ENCODE peak calls at places on chromosomes 7 and 10, in six cellular contexts. P is colonic mucosa, Y is endodermal cell, D is GM23248, X is psoas muscle, Z is neuronal stem cell. H is an unnamed sample. For H3K4me1, the result is how much of the 10 kb centered on the place peaks cover.

GRCh38 chr10:98886686-98887085 is 349.0 kb downstream of the HPSE2 start:
- DNase-seq in X (no peak), Z (no peak), D (no peak), Y (no peak), P (no peak), H (no peak)

GRCh38 chr7:55273186-55273980 is 91.8 kb upstream of the LANCL2 start:
- DNase-seq in X (no peak), Z (no peak), D (no peak), Y (no peak), P (no peak), H (no peak)

GRCh38 chr7:124033093-124033806 is 383 bp upstream of the TMEM229A start:
- DNase-seq in Y (peak), Z (peak), D (peak), X (peak), P (no peak), H (no peak)

GRCh38 chr10:78263521-78263988 is 229.9 kb downstream of the RPS24 start:
- DNase-seq in Z (no peak), D (peak), Y (no peak), X (no peak), P (no peak), H (no peak)

GRCh38 chr7:157165987-157166386 is 27.3 kb downstream of the UBE3C start:
- DNase-seq in D (no peak), P (no peak), X (no peak), Z (no peak), Y (no peak), H (no peak)

GRCh38 chr10:35691522-35692236 is 49.6 kb upstream of the FZD8 start:
- DNase-seq in Y (peak), Z (no peak), P (no peak), D (no peak), X (no peak), H (no peak)

GRCh38 chr7:105277341-105277740 is 111.4 kb downstream of the SRPK2 start:
- DNase-seq in Y (no peak), D (peak), X (no peak), Z (no peak), P (no peak), H (no peak)

GRCh38 chr7:30135551-30136271 is 925 bp downstream of the MTURN start:
- DNase-seq in Z (peak), D (peak), Y (peak), X (peak), P (peak), H (peak)

GRCh38 chr7:12884856-12885440 is 197.5 kb downstream of the ARL4A start:
- DNase-seq in P (no peak), Y (no peak), D (peak), Z (no peak), X (no peak), H (no peak)

GRCh38 chr10:74231375-74231774 is 80.4 kb downstream of the ADK start:
- DNase-seq in Z (no peak), P (no peak), Y (no peak), D (peak), X (no peak), H (no peak)

GRCh38 chr10:114653926-114654325 is 4.1 kb downstream of the ABLIM1 start:
- DNase-seq in X (no peak), Y (no peak), P (no peak), D (no peak), Z (no peak), H (no peak)

GRCh38 chr10:24901686-24902399 is 50.6 kb downstream of the PRTFDC1 start:
- DNase-seq in D (peak), Y (no peak), P (peak), Z (no peak), X (peak), H (no peak)

GRCh38 chr7:55207423-55207822 is 157.7 kb upstream of the LANCL2 start:
- DNase-seq in Y (no peak), D (no peak), P (no peak), X (no peak), Z (no peak), H (no peak)

GRCh38 chr7:25786958-25787730 is 364.9 kb upstream of the NFE2L3 start:
- DNase-seq in Y (no peak), Z (no peak), X (no peak), P (no peak), D (no peak), H (no peak)

GRCh38 chr7:104123786-104124185 is 84.0 kb downstream of the ORC5 start:
- DNase-seq in P (no peak), Y (no peak), X (no peak), D (peak), Z (no peak), H (no peak)

GRCh38 chr7:28623863-28624262 is 211.5 kb downstream of the CREB5 start:
- DNase-seq in X (no peak), Y (no peak), D (no peak), Z (no peak), P (no peak), H (no peak)

GRCh38 chr7:37109853-37110252 is 338.8 kb downstream of the ELMO1 start:
- DNase-seq in X (no peak), D (no peak), P (no peak), Z (no peak), Y (peak), H (no peak)

GRCh38 chr7:81244213-81244612 is 325.4 kb upstream of the SEMA3C start:
- DNase-seq in P (no peak), D (no peak), Z (no peak), X (no peak), Y (no peak), H (no peak)

DNA sequence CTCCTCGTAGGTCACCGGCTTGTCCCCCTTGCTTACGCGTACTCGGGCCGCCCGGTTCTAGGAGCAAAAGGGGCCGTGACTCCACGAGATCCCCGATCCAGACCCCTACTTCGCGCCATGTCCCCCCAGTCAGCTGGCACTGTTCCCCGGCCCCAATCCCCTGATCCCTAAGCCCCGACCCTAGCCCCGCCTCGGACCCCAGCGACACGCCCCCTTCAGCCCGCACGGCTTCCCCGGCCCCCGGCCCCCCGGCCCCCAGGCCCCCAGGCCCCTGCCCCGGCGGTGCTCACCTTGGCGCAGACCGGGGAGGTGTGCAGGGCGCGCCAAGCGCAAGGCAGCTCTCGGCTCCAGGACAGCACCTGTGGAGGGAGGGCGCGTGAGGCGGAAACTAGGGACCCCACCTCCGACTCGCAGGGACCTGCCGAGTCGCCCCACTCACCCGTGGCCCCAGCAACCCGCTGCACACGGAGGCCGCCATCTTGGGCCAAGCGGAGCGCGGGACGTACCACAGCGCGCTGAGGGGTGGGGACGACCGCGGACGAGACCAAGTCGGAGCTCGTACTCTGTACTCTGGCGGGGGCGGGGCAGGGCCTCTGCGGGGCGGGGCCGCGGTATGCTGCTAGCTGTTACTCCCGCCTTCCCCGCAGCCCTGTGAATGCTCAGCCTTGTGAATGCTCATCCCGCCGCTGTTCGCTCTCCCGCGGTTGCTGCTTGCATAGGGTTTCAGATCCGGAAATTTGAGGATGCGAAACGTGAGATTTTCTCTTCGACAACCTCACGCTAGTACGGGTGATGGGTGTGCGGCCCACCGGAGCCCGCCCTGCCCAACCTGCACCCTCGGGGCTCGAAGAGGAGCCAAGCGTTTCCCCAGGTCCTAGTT is at the start of gene MRPS24:
- DNase-seq in P (peak), Z (peak), X (peak), Y (peak), D (peak), H (peak)
- H3K4me3 ChIP-seq in P (peak), Z (peak), X (peak), Y (peak), D (peak), H (peak)

GRCh38 chr10:95389982-95390381 is 99.2 kb upstream of the PDLIM1 start:
- DNase-seq in P (no peak), Z (no peak), Y (no peak), X (no peak), D (no peak), H (no peak)
- H3K4me1 ChIP-seq in P (under half), Z (under half), Y (under half), X (under half), D (under half), H (under half)

GRCh38 chr7:94907026-94907419 is 371 bp upstream of the PPP1R9A start:
- DNase-seq in Y (no peak), Z (no peak), P (no peak), D (no peak), X (no peak), H (no peak)
- H3K4me3 ChIP-seq in Y (peak), Z (no peak), P (peak), D (no peak), X (peak), H (no peak)

DNA sequence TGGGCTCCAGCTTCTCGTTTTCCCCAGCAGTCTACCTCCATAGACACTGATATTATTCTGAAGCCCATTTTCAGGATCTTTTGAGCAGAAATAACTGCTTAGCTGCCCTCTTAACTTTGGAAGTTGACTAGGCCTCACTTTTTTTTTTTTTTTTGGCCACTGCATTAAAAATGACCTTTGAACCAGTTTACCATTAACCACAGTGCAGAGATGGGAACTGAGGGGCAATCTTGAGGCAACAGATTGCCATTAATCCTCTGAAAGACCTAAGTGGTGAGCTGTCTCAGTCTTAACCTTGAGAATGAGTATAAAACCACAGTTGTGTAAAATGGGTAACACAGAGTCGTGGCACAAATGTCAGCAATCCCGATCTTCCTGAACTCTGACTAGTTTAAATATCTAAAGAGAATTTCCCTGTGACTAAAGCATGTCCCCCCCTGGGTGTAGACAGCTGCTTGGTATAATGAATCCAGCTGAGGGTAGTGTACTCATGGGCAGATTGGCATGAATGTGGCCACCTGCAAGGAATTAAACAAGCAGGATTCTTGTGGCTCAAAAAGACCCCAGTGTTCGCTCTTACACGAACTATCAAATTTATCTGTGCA is 46.1 kb upstream of the FMC1 start:
- DNase-seq in D (no peak), Y (no peak), X (no peak), Z (no peak), P (no peak), H (no peak)
- H3K4me1 ChIP-seq in D (under half), Y (under half), X (under half), Z (under half), P (under half), H (under half)

DNA sequence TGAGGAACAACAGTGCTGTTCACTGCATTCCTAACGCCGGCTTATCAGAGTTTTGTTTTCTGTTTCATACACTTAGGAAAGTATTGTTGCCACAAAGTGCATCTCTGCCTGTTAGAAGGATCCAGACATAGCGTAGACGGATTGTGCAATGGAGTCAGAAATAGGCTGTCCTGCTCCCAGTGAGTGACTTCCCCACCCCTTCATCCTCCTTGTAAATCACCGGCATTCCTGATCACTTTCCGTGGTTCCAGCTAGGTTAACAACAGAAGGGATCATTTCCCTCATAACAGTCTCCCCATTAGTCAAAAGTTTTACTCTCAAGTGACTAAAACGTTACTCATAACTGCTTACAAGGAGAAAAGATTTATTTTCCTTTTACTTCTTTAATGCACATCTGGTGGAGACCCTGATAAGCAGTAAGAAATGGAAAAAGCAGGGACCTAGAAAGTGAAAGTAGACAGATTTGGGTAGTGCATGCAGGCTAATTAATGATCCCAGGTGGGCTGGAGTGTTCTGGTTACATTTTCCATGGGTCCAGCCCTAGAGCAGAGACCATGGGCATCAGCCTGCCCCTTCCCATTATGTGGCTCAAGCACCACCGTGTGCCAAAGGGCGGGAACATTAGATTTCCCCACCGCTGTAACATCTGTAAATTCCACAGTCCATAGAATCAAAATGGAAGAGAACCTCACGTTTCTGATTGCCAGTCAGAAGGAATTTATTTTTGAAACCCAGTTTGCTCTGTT is 395.1 kb upstream of the GALNT17 start:
- DNase-seq in X (no peak), D (peak), P (peak), Z (no peak), Y (no peak), H (no peak)
- H3K4me3 ChIP-seq in X (peak), D (peak), P (peak), Z (no peak), Y (no peak), H (no peak)

GRCh38 chr10:104284783-104285182 is 15.8 kb downstream of the GSTO2 start:
- DNase-seq in P (no peak), D (no peak), Y (no peak), X (no peak), Z (no peak), H (no peak)
- H3K4me1 ChIP-seq in P (under half), D (under half), Y (under half), X (under half), Z (under half), H (under half)

DNA sequence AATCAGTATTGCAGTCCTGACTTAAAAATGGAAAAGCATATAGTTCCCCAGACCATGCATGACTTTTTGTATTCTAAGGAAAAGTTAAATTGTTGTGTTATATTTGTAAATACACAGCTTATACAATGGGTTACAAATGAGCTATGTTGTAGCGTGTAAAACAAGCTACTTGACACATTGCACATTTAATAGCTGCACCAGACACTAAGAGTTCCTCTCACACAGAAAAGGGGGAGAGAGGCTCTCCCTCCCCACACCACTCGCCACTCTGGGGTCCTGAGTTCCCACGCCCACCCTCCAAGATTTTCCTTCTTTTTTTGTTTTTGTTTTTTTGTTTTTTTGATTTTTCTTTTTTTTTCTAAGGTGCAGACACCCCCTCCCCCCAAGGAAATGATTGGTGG is 6.3 kb downstream of the KLF6 start:
- DNase-seq in Z (no peak), D (peak), X (no peak), Y (peak), P (peak), H (no peak)
- H3K4me3 ChIP-seq in Z (no peak), D (peak), X (peak), Y (peak), P (no peak), H (peak)

GRCh38 chr10:11685787-11686218 is 56.4 kb upstream of the ECHDC3 start:
- DNase-seq in Y (no peak), X (peak), D (peak), P (peak), Z (no peak), H (peak)

GRCh38 chr10:11689945-11690736 is 52.0 kb upstream of the ECHDC3 start:
- DNase-seq in Z (no peak), X (no peak), D (no peak), Y (no peak), P (peak), H (no peak)

GRCh38 chr10:11687357-11687771 is 54.8 kb upstream of the ECHDC3 start:
- DNase-seq in Y (no peak), D (no peak), X (no peak), P (no peak), Z (no peak), H (no peak)

GRCh38 chr10:11684717-11685645 is 57.2 kb upstream of the ECHDC3 start:
- DNase-seq in P (peak), D (peak), Y (peak), Z (no peak), X (peak), H (peak)

DNA sequence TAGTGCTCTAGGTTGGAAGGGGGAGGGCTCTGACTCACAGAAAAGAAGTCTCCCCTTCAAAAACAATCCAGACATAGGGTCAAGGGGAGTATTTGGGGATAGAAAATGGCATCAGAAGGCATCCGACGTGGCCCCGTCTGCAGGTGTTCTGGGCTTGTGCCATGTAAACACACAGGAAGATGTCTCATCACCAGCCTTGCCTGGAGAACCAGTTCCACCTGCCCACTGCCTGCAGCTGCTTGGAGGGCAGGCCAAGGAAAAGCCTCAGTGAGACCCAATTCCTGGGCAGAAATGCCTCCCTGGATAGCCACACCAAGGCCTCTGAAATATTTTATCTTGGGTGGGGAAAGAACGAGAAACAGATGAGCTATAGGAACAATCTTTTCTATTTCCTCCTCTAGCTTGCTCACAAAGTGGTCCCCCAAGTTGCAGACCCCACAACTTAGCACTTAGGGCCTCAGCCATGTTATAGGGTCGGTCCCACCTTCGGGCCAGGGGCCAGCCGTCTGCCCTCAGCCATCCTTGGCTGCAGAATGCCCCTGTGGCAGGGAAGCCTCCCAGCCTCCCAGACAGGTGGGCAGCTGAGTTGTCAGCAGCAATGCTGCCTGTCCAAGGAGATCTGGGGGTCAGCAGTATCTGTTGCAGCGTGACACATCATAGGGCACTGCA is 54.3 kb upstream of the ECHDC3 start:
- DNase-seq in Y (no peak), D (no peak), X (no peak), P (peak), Z (no peak), H (no peak)
- H3K4me1 ChIP-seq in Y (under half), D (under half), X (under half), P (under half), Z (under half), H (under half)

GRCh38 chr10:132715791-132716680 is 69.9 kb downstream of the NKX6-2 start:
- DNase-seq in D (no peak), Y (peak), P (no peak), Z (no peak), X (peak), H (no peak)
- H3K4me3 ChIP-seq in D (no peak), Y (no peak), P (no peak), Z (peak), X (no peak), H (no peak)